ENCODE peak calls at places on chromosomes 5 and 9, in seven cellular contexts. S, L, V, O, U, M and A are unnamed samples.

GRCh38 chr5:52580921-52581320 is 206.8 kb upstream of the ITGA1 start:
- DNase-seq in S (no peak), V (no peak), U (no peak), M (no peak), L (no peak), O (no peak), A (no peak)

GRCh38 chr9:114880276-114880891 is 50.0 kb downstream of the TNFSF8 start:
- DNase-seq in L (no peak), U (no peak), M (no peak), S (no peak), O (no peak), V (no peak), A (no peak)

GRCh38 chr5:66362021-66362420 is 217.9 kb downstream of the SREK1 start:
- DNase-seq in S (no peak), M (no peak), L (no peak), O (no peak), U (no peak), V (no peak), A (peak)

GRCh38 chr5:136638084-136638483 is 272.7 kb upstream of the TRPC7 start:
- DNase-seq in S (no peak), V (no peak), O (no peak), U (no peak), L (no peak), M (no peak), A (no peak)

GRCh38 chr5:56625577-56625976 is 189.8 kb upstream of the MAP3K1 start:
- DNase-seq in S (no peak), L (no peak), U (no peak), M (no peak), V (no peak), O (no peak), A (no peak)

GRCh38 chr5:112957970-112958773 is 18.4 kb upstream of the DCP2 start:
- DNase-seq in M (peak), L (peak), O (peak), U (no peak), S (peak), V (peak), A (no peak)

GRCh38 chr5:83553000-83553486 is 81.5 kb downstream of the VCAN start:
- DNase-seq in O (peak), U (no peak), L (no peak), M (no peak), V (peak), S (no peak), A (no peak)

GRCh38 chr5:89105836-89106235 is 222.9 kb upstream of the MEF2C start:
- DNase-seq in S (no peak), M (no peak), V (no peak), U (no peak), L (no peak), O (no peak), A (no peak)

GRCh38 chr5:15722305-15722704 is 222.3 kb downstream of the FBXL7 start:
- DNase-seq in M (no peak), O (no peak), S (no peak), U (no peak), V (no peak), L (no peak), A (no peak)

GRCh38 chr5:93621340-93621872 is 38.4 kb downstream of the NR2F1 start:
- DNase-seq in V (no peak), O (peak), M (no peak), S (peak), U (peak), L (peak), A (peak)

GRCh38 chr9:96139592-96140251 is 162.3 kb downstream of the HSD17B3 start:
- DNase-seq in M (peak), O (peak), S (no peak), U (no peak), L (peak), V (peak), A (no peak)

DNA sequence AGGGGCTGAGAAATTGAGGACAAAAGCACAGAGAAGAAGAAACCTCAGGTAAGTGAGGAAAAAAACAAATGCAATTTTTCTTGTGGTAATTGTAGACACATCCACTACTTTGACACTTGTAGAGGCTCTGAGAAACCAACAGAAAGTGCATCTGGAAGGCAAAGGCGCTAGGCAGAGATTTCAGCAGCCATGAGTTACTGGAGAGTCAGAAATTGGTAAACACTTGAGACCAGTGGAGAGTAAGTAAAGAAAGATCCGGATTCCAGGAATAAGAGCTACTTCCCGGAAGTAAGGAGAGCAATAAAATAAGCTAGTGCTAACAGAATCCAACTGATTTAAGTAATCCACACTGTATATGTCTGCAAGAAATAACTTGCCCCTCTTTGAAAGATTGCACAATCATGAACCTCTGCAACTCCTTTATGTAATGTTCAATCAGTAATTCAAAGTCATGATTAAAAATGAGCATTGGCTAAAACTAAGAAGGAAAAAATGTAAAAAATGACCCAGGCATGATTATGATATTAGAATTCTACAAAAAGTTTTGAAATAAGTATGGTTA is 382.1 kb downstream of the CDH18 start:
- DNase-seq in O (no peak), M (no peak), U (no peak), L (no peak), S (no peak), V (no peak), A (no peak)
- TF ChIP-seq CTCF in O (no peak), M (no peak), U (no peak), L (no peak), S (no peak), V (no peak), A (no peak)

GRCh38 chr5:1736889-1737711 is 62.5 kb downstream of the MRPL36 start:
- DNase-seq in S (no peak), L (no peak), U (peak), O (no peak), M (no peak), V (peak), A (peak)

GRCh38 chr5:1735320-1735970 is 64.2 kb downstream of the MRPL36 start:
- DNase-seq in U (peak), S (no peak), L (no peak), V (peak), M (no peak), O (no peak), A (no peak)

GRCh38 chr5:1734271-1734907 is 65.2 kb downstream of the MRPL36 start:
- DNase-seq in U (no peak), O (no peak), M (no peak), V (peak), S (no peak), L (no peak), A (no peak)

GRCh38 chr5:1734908-1735289 is 64.7 kb downstream of the MRPL36 start:
- DNase-seq in S (no peak), U (no peak), L (no peak), M (no peak), V (no peak), O (no peak), A (no peak)

DNA sequence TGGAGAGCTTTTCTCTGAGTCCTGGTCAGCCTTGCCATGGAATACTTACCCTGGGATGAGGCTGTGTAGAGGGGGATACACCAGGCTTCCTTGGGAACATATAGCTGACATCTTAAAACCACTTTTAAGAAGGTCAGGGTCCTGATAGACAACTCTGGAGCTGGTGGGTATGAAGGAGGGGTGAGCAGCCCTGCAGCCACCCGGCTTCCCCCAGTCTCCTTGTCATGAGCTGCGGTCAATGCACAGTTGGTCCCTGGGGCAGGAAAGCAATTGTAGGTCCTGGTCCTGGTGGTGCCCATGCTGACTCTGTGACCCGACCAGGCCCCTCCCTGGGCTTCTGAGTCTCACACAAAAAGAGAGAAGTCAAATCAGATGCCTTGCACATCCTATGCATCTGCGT is 63.6 kb downstream of the MRPL36 start:
- DNase-seq in S (no peak), L (no peak), O (no peak), U (no peak), M (no peak), V (peak), A (no peak)
- TF ChIP-seq CTCF in S (no peak), L (no peak), O (no peak), U (no peak), M (no peak), V (no peak), A (no peak)

GRCh38 chr9:1698991-1699390 is 316.2 kb upstream of the SMARCA2 start:
- DNase-seq in S (no peak), L (no peak), M (no peak), V (no peak), U (no peak), O (no peak), A (no peak)

GRCh38 chr9:1707291-1707690 is 307.9 kb upstream of the SMARCA2 start:
- DNase-seq in M (no peak), S (no peak), O (no peak), L (no peak), U (no peak), V (no peak), A (no peak)

GRCh38 chr9:1701113-1701512 is 314.0 kb upstream of the SMARCA2 start:
- DNase-seq in V (no peak), U (no peak), O (no peak), M (no peak), S (no peak), L (no peak), A (no peak)

GRCh38 chr9:1708215-1708614 is 306.9 kb upstream of the SMARCA2 start:
- DNase-seq in U (no peak), M (no peak), L (no peak), V (no peak), S (no peak), O (no peak), A (no peak)

DNA sequence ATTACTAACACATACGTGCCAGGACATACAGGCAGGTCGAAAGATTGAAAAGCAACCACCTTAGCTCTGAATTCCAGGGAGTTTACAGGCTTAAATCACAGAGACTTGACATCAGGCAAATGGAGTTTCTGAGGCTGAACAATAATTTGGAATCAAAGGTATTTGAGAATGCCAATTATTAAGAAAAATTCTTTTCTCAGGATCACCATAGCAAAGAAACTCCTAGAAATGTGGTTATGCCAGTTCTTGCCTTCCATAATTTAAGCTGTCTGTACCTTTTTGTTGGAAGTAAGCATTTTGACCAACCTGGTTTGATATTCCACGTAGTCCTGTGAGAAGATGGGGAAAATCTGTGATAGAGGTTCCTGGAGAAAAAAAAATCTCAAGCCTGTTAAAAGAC is 312.4 kb upstream of the SMARCA2 start:
- DNase-seq in U (no peak), L (no peak), S (no peak), M (no peak), O (no peak), V (no peak), A (no peak)
- TF ChIP-seq CTCF in U (no peak), L (no peak), S (no peak), M (no peak), O (no peak), V (no peak), A (no peak)

GRCh38 chr9:71446499-71447411 is 321.6 kb downstream of the CEMIP2 start:
- DNase-seq in M (no peak), S (peak), O (peak), L (peak), V (no peak), U (peak), A (peak)
- TF ChIP-seq CTCF in M (no peak), S (no peak), O (no peak), L (no peak), V (no peak), U (peak), A (peak)

GRCh38 chr5:65037845-65038815 is 269.4 kb downstream of the CWC27 start:
- DNase-seq in U (no peak), L (peak), S (peak), O (peak), V (peak), M (no peak), A (no peak)

GRCh38 chr5:65034782-65035181 is 266.1 kb downstream of the CWC27 start:
- DNase-seq in M (no peak), S (no peak), V (no peak), L (peak), U (no peak), O (peak), A (no peak)

GRCh38 chr5:65034029-65034781 is 265.5 kb downstream of the CWC27 start:
- DNase-seq in M (no peak), O (peak), L (no peak), U (no peak), S (peak), V (peak), A (no peak)

GRCh38 chr5:65032250-65032649 is 263.5 kb downstream of the CWC27 start:
- DNase-seq in M (no peak), O (no peak), L (no peak), U (no peak), V (peak), S (no peak), A (no peak)

DNA sequence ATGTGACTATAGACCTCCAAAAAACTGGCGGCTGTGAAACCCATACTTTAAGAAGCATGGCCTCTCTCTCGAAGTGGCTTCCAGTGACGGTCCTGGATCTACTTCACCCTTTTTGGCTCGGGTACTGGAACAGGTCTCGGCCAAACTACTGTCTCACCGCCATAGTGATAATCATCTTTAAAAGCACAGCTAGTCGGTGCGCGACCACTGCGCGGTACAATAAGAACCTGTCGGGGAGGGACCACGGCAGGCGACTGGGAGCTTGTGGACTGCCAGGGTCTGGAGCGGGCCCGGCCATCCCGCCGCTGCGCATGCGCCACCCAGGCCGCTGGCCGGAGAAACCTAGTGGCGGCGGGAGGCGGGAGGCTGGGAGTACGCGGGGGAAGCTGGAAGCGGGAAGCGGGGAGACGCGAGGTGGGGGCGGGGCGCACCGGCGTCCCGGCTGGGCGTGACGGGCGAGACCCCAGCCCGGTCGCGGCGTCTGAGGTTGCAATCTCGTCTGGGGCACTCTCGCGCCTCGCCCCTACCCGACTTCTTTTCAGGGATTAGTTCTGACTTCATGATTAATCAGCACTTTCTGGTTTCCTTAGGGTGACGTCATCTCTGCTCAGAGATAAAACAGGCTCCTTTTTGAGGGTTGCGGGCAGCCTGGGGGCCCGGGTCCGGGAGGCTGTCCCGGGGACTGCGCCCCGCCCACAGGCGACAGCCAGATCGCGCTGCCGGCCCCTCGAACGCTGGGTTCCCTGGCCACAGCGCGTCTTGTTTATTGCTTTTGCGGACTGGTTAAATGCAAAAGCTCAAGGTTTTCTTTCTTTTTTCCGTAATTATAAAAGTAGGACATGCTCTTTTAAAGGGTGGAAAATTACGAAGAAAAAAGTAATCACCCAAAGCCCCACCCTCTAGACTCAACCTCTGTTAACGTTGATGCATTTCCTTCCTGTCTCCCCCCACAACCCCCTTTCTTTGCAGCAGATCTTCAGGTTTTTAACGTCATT is 266.8 kb downstream of the CWC27 start:
- DNase-seq in S (peak), L (peak), M (peak), U (peak), O (peak), V (peak), A (peak)
- TF ChIP-seq CTCF in S (peak), L (peak), M (no peak), U (no peak), O (no peak), V (peak), A (peak)

GRCh38 chr5:139839918-139840317 is 44.3 kb downstream of the PSD2 start:
- DNase-seq in M (no peak), L (no peak), O (no peak), U (no peak), V (no peak), S (no peak), A (no peak)

GRCh38 chr5:139842321-139842720 is 46.7 kb downstream of the PSD2 start:
- DNase-seq in V (no peak), M (no peak), O (no peak), L (no peak), S (no peak), U (no peak), A (no peak)

GRCh38 chr5:139839416-139839815 is 43.8 kb downstream of the PSD2 start:
- DNase-seq in S (no peak), L (no peak), V (no peak), O (no peak), M (no peak), U (no peak), A (no peak)

GRCh38 chr5:139843991-139844390 is 48.4 kb downstream of the PSD2 start:
- DNase-seq in V (no peak), O (no peak), S (no peak), U (no peak), L (no peak), M (no peak), A (no peak)

DNA sequence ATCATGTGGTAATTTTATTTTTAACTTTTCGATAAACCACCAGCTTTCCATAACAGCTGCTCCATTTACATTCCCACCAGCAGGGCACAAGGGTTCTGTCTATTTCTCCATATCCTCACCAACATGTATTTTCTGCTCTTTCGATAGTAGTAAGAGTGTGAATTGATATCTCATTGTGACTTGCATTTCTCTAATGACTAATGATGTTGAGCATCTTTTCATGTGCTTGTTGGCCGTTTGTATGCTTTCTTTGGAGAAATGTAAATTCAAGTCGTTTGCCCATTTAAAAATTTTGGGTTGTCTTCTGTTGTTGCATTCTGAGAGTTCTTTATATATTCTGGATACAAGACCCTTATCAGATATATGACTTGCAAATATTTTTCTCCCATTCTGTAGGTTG is 45.9 kb downstream of the PSD2 start:
- DNase-seq in S (no peak), U (no peak), M (no peak), V (no peak), O (no peak), L (no peak), A (no peak)
- TF ChIP-seq CTCF in S (no peak), U (no peak), M (no peak), V (no peak), O (no peak), L (no peak), A (peak)

DNA sequence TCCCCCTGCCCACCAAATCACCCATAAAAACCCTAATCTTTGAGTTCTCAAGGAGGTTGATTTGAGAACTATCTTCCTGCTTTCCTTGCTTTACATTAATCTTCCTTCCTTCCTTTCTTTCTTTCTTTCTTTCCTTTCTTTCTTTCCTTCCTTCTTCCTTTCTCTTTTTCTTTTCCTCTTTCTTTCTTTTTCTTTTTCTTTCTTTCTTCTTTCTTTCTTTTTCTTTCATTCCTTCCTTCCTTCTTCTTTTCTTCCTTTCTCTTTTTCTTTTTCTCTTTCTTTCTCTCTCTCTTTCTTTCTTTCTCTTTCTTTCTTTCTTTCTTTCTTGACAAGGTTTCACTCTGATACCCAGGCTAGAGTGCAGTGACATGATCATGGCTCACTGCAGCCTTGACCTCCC is 67.3 kb upstream of the CEMIP2 start:
- DNase-seq in U (no peak), L (no peak), S (no peak), M (no peak), O (no peak), V (no peak), A (no peak)
- TF ChIP-seq CTCF in U (no peak), L (no peak), S (no peak), M (no peak), O (no peak), V (no peak), A (no peak)

GRCh38 chr9:121107041-121107440 is 32.3 kb downstream of the CNTRL start:
- DNase-seq in O (no peak), L (no peak), U (no peak), S (no peak), M (no peak), V (no peak), A (no peak)
- TF ChIP-seq CTCF in O (no peak), L (no peak), U (peak), S (no peak), M (no peak), V (no peak), A (peak)

GRCh38 chr5:77086611-77087483 is at the start of gene ZBED3:
- DNase-seq in M (peak), V (peak), U (peak), S (peak), O (peak), L (peak), A (peak)
- TF ChIP-seq CTCF in M (no peak), V (no peak), U (peak), S (peak), O (peak), L (no peak), A (peak)